ENCODE peak calls at places on chromosome 19, in four cellular contexts. R, G, S and Y are unnamed samples.

GRCh38 chr19:3084943-3085342 is 9.2 kb upstream of the GNA11 start:
- DNase-seq in R (no peak), G (no peak), S (no peak), Y (no peak)

GRCh38 chr19:35978832-35979365 is 16.1 kb upstream of the SDHAF1 start:
- DNase-seq in G (no peak), R (no peak), S (no peak), Y (no peak)

GRCh38 chr19:1774999-1775772 is 21.9 kb downstream of the ONECUT3 start:
- DNase-seq in G (no peak), S (no peak), R (peak; percentile 29), Y (no peak)

GRCh38 chr19:18464646-18465045 is 26.7 kb upstream of the ISYNA1 start:
- DNase-seq in S (peak; percentile 97), R (no peak), G (no peak), Y (no peak)

GRCh38 chr19:43776285-43776684 is 4.5 kb downstream of the KCNN4 start:
- DNase-seq in R (peak; percentile 47), G (no peak), S (no peak), Y (no peak)

GRCh38 chr19:33498391-33499000 is 23.1 kb downstream of the PEPD start:
- DNase-seq in R (no peak), G (no peak), S (no peak), Y (no peak)

GRCh38 chr19:51034704-51035103 is at the start of gene KLK12:
- DNase-seq in S (no peak), G (no peak), R (no peak), Y (peak; percentile 24)

GRCh38 chr19:1568320-1569019 is at the start of gene MEX3D:
- DNase-seq in S (peak; percentile 49), G (peak; percentile 87), R (peak; percentile 91), Y (peak; percentile 76)

GRCh38 chr19:703651-704446 is 4.9 kb upstream of the PALM start:
- DNase-seq in S (peak; percentile 18), R (peak; percentile 81), G (peak; percentile 95), Y (peak; percentile 36)

GRCh38 chr19:7673995-7674667 is 2.8 kb upstream of the MCEMP1 start:
- DNase-seq in G (peak; percentile 39), R (peak; percentile 66), S (peak; percentile 45), Y (peak; percentile 59)

GRCh38 chr19:54612428-54612827 is 17.9 kb upstream of the LILRB1 start:
- DNase-seq in R (no peak), G (no peak), S (no peak), Y (no peak)

GRCh38 chr19:55486971-55487883 is 1.0 kb upstream of the SSC5D start:
- DNase-seq in S (peak; percentile 97), G (peak; percentile 68), R (no peak), Y (no peak)

GRCh38 chr19:30799854-30800755 is 427.9 kb downstream of the ZNF536 start:
- DNase-seq in R (no peak), S (no peak), G (peak; percentile 75), Y (no peak)

GRCh38 chr19:11031421-11032070 is 57.7 kb upstream of the LDLR start:
- DNase-seq in R (no peak), S (no peak), G (no peak), Y (no peak)

GRCh38 chr19:18373892-18374629 is 11.9 kb upstream of the GDF15 start:
- DNase-seq in G (peak; percentile 75), R (peak; percentile 79), S (peak; percentile 99), Y (peak; percentile 91)

GRCh38 chr19:18093439-18094161 is 4.0 kb upstream of the MAST3 start:
- DNase-seq in S (peak; percentile 20), G (no peak), R (peak; percentile 70), Y (no peak)

GRCh38 chr19:40519352-40520322 is 52.8 kb downstream of the SPTBN4 start:
- DNase-seq in G (peak; percentile 46), S (peak; percentile 40), R (no peak), Y (peak; percentile 74)

GRCh38 chr19:38031423-38031770 is 124.4 kb downstream of the SIPA1L3 start:
- DNase-seq in G (no peak), R (no peak), S (peak; percentile 87), Y (no peak)

GRCh38 chr19:30064021-30064699 is 122.1 kb downstream of the URI1 start:
- DNase-seq in R (no peak), G (no peak), S (no peak), Y (no peak)

GRCh38 chr19:15841875-15842569 is 26.6 kb upstream of the OR10H1 start:
- DNase-seq in S (no peak), G (no peak), R (no peak), Y (no peak)

GRCh38 chr19:53511357-53511756 is 26.6 kb upstream of the ZNF331 start:
- DNase-seq in G (no peak), S (no peak), R (no peak), Y (no peak)

GRCh38 chr19:5651361-5651760 is 28.5 kb downstream of the SAFB start:
- DNase-seq in G (no peak), R (no peak), S (no peak), Y (no peak)

GRCh38 chr19:49907745-49908446 is 11.2 kb upstream of the IL4I1 start:
- DNase-seq in S (no peak), G (no peak), R (no peak), Y (no peak)

GRCh38 chr19:5706876-5707573 is 12.9 kb downstream of the LONP1 start:
- DNase-seq in R (no peak), G (no peak), S (no peak), Y (no peak)

GRCh38 chr19:35931874-35932202 is 4.3 kb upstream of the LRFN3 start:
- DNase-seq in R (no peak), G (no peak), S (no peak), Y (no peak)

GRCh38 chr19:4624733-4625362 is 14.5 kb upstream of the TNFAIP8L1 start:
- DNase-seq in G (peak; percentile 30), S (peak; percentile 32), R (no peak), Y (no peak)
- TF ChIP-seq CTCF in G (no peak), S (peak; percentile 35), R (peak; percentile 71), Y (no peak)

GRCh38 chr19:17052439-17052838 is 22.8 kb downstream of the HAUS8 start:
- DNase-seq in S (peak; percentile 59), G (peak; percentile 48), R (peak; percentile 44), Y (peak; percentile 28)
- TF ChIP-seq CTCF in S (peak; percentile 63), G (peak; percentile 57), R (peak; percentile 73), Y (peak; percentile 43)

GRCh38 chr19:47780215-47780551 is 1.7 kb downstream of the SELENOW start:
- DNase-seq in S (no peak), R (no peak), G (no peak), Y (no peak)

GRCh38 chr19:47778089-47778953 is at the start of gene SELENOW:
- DNase-seq in S (peak; percentile 46), R (peak; percentile 91), G (peak; percentile 88), Y (peak; percentile 90)

GRCh38 chr19:47781590-47782318 is 3.3 kb downstream of the SELENOW start:
- DNase-seq in S (no peak), R (no peak), G (no peak), Y (no peak)

GRCh38 chr19:47778954-47779351 is 450 bp downstream of the SELENOW start:
- DNase-seq in R (peak; percentile 11), S (no peak), G (no peak), Y (peak; percentile 39)

DNA sequence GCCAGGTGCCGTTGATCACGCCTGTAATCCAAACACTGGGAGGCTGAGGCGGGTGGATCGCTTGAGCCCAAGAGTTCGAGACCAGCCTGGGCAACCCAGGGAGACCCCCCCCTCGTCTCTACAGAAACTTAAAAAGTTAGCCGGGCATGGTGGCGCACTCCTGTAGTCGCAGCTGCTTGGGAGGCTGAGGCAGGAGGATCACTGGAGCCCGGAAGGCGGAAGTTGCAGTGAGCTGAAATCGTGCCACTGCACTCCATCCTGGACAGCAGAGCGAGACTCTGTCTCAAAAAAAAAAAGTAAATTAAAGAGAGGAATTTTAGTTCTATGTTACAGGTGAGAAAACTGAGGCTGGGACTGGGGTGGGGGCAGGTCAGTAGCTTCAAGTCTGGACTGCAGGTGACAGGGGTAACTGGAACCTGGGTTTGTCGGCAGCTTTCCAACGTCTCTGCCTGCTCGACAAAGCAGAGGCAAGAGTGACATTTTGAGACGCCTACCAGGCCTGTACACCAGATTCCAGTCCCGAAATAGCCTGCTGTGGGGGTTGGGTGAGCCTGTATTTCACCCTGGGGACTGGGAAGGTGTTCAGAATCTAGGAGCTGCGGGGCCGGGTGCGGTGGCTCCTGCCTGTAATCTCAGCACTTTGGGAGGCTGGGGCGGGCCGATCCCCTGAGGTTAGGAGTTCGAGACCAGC is 1.2 kb downstream of the SELENOW start:
- DNase-seq in S (no peak), G (no peak), R (no peak), Y (peak; percentile 31)
- TF ChIP-seq CTCF in S (no peak), G (no peak), R (no peak), Y (no peak)

GRCh38 chr19:39318071-39318470 is 2.6 kb downstream of the LRFN1 start:
- DNase-seq in S (no peak), R (no peak), G (no peak), Y (no peak)

GRCh38 chr19:39316627-39317321 is 3.9 kb downstream of the LRFN1 start:
- DNase-seq in R (no peak), S (no peak), G (no peak), Y (no peak)

GRCh38 chr19:39318690-39319089 is 2.0 kb downstream of the LRFN1 start:
- DNase-seq in G (no peak), R (no peak), S (no peak), Y (no peak)

GRCh38 chr19:39315933-39316332 is 4.7 kb downstream of the LRFN1 start:
- DNase-seq in S (no peak), R (no peak), G (no peak), Y (no peak)

DNA sequence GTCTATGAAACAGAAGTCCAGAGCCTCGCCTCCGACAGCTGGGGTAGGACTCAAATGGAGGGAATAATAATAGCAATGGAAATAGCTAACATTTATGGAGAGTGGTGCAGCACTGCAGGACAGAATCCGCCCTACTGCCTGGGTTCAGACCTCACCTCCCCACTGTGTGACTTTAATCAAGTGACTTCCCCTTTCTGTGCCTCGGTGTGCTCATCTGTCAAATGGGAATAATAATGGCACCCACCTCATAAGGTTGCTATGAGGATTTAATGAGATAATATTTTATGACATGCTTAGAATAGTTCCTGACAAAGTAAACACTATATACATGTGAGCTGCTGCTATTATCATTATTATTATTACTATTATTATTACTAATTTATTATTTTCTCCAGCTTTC is 3.2 kb downstream of the LRFN1 start:
- DNase-seq in S (no peak), G (no peak), R (no peak), Y (no peak)
- TF ChIP-seq CTCF in S (no peak), G (no peak), R (no peak), Y (no peak)

GRCh38 chr19:42122691-42123607 is 9.3 kb downstream of the POU2F2 start:
- DNase-seq in G (no peak), R (peak; percentile 61), S (no peak), Y (no peak)
- TF ChIP-seq CTCF in G (no peak), R (peak; percentile 60), S (no peak), Y (no peak)